ENCODE peak calls at places on chromosome 1, in eight cellular contexts. L is IMR-90; P is aorta; G is CD8-positive, alpha-beta T cell; N is CD4-positive, CD25-positive, alpha-beta regulatory T cell; H is adrenal gland; Z is spleen; X is H9. R is an unnamed sample.

GRCh38 chr1:211329764-211330201 is 3.1 kb downstream of the TRAF5 start:
- DNase-seq in L (no peak), P (no peak), G (peak; percentile 56), N (peak; percentile 26), H (peak; percentile 47), Z (no peak), X (no peak), R (no peak)

GRCh38 chr1:99456536-99456935 is 189.4 kb upstream of the PALMD start:
- DNase-seq in L (peak; percentile 6), P (no peak), G (no peak), N (no peak), H (no peak), Z (no peak), X (no peak), R (no peak)

GRCh38 chr1:239302716-239303115 is 83.7 kb upstream of the CHRM3 start:
- DNase-seq in L (no peak), P (no peak), G (no peak), N (no peak), H (peak; percentile 5), Z (no peak), X (no peak), R (no peak)

GRCh38 chr1:186643600-186643999 is 36.6 kb downstream of the PTGS2 start:
- DNase-seq in L (peak; percentile 35), P (no peak), G (no peak), N (no peak), H (no peak), Z (no peak), X (no peak), R (no peak)

GRCh38 chr1:109438798-109439297 is 12.6 kb upstream of the PSMA5 start:
- DNase-seq in L (peak; percentile 99), P (no peak), G (no peak), N (no peak), H (peak; percentile 64), Z (no peak), X (no peak), R (no peak)

GRCh38 chr1:182149411-182149965 is 88.0 kb upstream of the ZNF648 start:
- DNase-seq in L (peak; percentile 73), P (peak; percentile 73), G (no peak), N (no peak), H (peak; percentile 68), Z (no peak), X (no peak), R (peak; percentile 63)

GRCh38 chr1:155117610-155118009 is 10.1 kb upstream of the EFNA1 start:
- DNase-seq in L (no peak), P (no peak), G (no peak), N (no peak), H (no peak), Z (no peak), X (no peak), R (no peak)

GRCh38 chr1:6348511-6349191 is 44.9 kb downstream of the ACOT7 start:
- DNase-seq in L (peak; percentile 32), P (no peak), G (peak; percentile 80), N (peak; percentile 59), H (peak; percentile 30), Z (peak; percentile 87), X (no peak), R (no peak)

GRCh38 chr1:150093805-150094204 is 26.2 kb downstream of the VPS45 start:
- DNase-seq in L (no peak), P (no peak), G (no peak), N (no peak), H (no peak), Z (no peak), X (no peak), R (no peak)
- H3K27ac ChIP-seq in L (no peak overlapping the region), P (peak overlapping the region; percentile 90), G (no peak overlapping the region), N (no peak overlapping the region), H (no peak overlapping the region), Z (no peak overlapping the region), X (no peak overlapping the region), R (no peak overlapping the region)

GRCh38 chr1:207034208-207034607 is 1.7 kb upstream of the C1orf116 start:
- DNase-seq in L (no peak), P (no peak), G (no peak), N (no peak), H (no peak), Z (no peak), X (no peak), R (no peak)
- H3K27me3 ChIP-seq in L (peaks cover 9% of the 10 kb centered on the region), P (no peaks in the 10 kb centered on the region), G (no peaks in the 10 kb centered on the region), N (peaks cover 43% of the 10 kb centered on the region), H (no peaks in the 10 kb centered on the region), Z (no peaks in the 10 kb centered on the region), X (no peaks in the 10 kb centered on the region), R (no peaks in the 10 kb centered on the region)

GRCh38 chr1:233113009-233113712 is 162.8 kb downstream of the NTPCR start:
- DNase-seq in L (peak; percentile 100), P (peak; percentile 85), G (no peak), N (no peak), H (peak; percentile 84), Z (peak; percentile 85), X (peak; percentile 86), R (peak; percentile 82)

GRCh38 chr1:233111731-233112130 is 161.3 kb downstream of the NTPCR start:
- DNase-seq in L (no peak), P (no peak), G (no peak), N (no peak), H (no peak), Z (no peak), X (no peak), R (no peak)

GRCh38 chr1:233114159-233114558 is 163.7 kb downstream of the NTPCR start:
- DNase-seq in L (peak; percentile 55), P (no peak), G (no peak), N (no peak), H (peak; percentile 16), Z (no peak), X (peak; percentile 37), R (no peak)

GRCh38 chr1:233113713-233114028 is 163.3 kb downstream of the NTPCR start:
- DNase-seq in L (no peak), P (no peak), G (no peak), N (no peak), H (no peak), Z (no peak), X (no peak), R (no peak)

DNA sequence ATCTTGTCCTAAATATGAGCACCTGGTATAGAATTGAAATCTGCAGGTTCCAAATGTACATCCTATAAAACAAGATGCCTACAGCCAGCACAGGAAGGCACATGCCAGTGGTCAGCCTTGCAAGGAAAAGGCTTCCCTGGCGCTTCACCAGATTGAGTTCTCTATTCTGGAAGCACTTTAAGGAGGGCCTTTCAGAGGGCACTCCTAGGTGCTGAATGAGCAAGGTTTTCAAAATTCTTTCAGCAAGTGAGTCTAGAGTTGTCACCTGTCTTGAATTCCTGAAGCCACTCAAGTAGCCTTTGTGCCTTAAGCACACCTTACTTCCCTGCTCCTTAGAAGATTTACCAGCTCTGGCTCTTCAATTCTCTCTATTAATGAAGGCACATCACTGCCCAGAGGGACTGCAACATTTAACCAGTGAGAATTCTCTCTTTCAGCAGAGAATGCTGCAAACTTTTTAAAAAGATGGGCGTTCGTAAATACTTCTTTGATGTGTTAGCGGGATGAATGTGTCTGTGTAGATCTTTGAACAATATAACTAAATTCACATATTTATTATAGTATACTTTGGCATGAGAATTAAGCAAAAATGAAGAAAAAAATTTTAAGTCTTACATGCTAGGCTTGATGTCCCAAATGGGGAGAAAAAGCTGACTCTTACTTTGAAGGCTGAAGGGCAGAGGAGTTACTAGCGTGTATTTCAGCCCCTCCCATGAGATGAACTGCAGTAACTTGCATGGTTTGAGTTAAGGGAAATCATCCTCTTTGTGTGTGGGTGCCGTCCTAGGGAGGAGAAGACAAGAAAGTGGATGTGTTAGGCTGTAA is 162.0 kb downstream of the NTPCR start:
- DNase-seq in L (peak; percentile 21), P (no peak), G (no peak), N (no peak), H (peak; percentile 14), Z (no peak), X (no peak), R (no peak)
- H3K4me1 ChIP-seq in L (peaks cover 19% of the 10 kb centered on the region), P (no peaks in the 10 kb centered on the region), G (no peaks in the 10 kb centered on the region), N (no peaks in the 10 kb centered on the region), H (no peaks in the 10 kb centered on the region), Z (no peaks in the 10 kb centered on the region), X (peaks cover 15% of the 10 kb centered on the region), R (peaks cover 38% of the 10 kb centered on the region)

GRCh38 chr1:36164399-36164798 is 8.4 kb downstream of the MAP7D1 start:
- DNase-seq in L (no peak), P (no peak), G (no peak), N (no peak), H (no peak), Z (no peak), X (no peak), R (no peak)
- H3K27ac ChIP-seq in L (no peak overlapping the region), P (no peak overlapping the region), G (no peak overlapping the region), N (no peak overlapping the region), H (no peak overlapping the region), Z (no peak overlapping the region), X (no peak overlapping the region), R (no peak overlapping the region)

DNA sequence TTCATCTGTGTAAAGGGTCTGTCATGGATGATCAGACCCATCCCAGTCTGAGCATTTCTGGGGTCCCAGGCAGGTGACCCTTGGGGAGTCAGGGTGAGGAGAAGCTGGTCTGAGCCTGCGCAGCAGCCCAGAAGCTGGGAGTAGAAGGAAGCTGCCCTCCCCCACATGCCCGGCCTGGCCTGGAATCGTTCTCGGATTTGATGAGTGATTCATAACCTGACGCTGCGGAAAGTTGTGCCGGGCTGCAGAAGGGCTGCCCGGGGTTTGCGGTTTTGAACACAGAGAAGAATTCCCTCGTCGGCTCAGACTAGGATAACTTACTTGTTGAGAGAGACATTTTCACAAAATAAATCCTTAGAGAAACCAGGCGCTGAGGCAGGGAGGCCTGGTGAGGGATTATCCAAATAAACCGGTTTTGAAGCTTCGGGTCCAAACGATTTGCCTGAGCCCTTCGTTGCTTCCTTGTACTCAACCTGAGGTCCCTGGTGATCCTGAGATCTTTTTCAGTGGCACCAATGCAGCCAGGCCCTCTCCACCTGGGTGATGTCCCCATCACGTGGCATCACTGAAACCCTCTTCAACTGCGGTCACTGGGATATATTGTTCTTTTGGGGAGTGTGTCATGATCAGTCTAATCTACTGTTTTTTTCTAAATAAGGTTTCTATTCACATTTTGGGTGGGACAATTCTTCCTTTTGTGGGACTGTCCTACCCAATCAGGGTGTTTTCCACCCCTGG is 29.2 kb downstream of the EPHB2 start:
- DNase-seq in L (peak; percentile 94), P (peak; percentile 87), G (no peak), N (no peak), H (peak; percentile 67), Z (no peak), X (no peak), R (no peak)
- H3K27me3 ChIP-seq in L (no peaks in the 10 kb centered on the region), P (no peaks in the 10 kb centered on the region), G (no peaks in the 10 kb centered on the region), N (no peaks in the 10 kb centered on the region), H (no peaks in the 10 kb centered on the region), Z (no peaks in the 10 kb centered on the region), X (no peaks in the 10 kb centered on the region), R (no peaks in the 10 kb centered on the region)

GRCh38 chr1:178060789-178061556 is 32.9 kb upstream of the RASAL2 start:
- DNase-seq in L (peak; percentile 84), P (no peak), G (no peak), N (no peak), H (peak; percentile 33), Z (no peak), X (peak; percentile 59), R (no peak)
- H3K4me1 ChIP-seq in L (peaks cover 15% of the 10 kb centered on the region), P (peaks cover 8% of the 10 kb centered on the region), G (no peaks in the 10 kb centered on the region), N (no peaks in the 10 kb centered on the region), H (peaks cover 3% of the 10 kb centered on the region), Z (peaks cover 22% of the 10 kb centered on the region), X (peaks cover 16% of the 10 kb centered on the region), R (peaks cover 53% of the 10 kb centered on the region)